ENCODE peak calls at places on chromosomes 3 and 15, in eight cellular contexts. E, A, J, H, X, K, V and M are unnamed samples.

GRCh38 chr3:59482684-59483083 is 432.9 kb upstream of the CFAP20DC start:
- DNase-seq in E (no peak), A (no peak), J (no peak), H (no peak), X (no peak), K (no peak), V (no peak), M (peak)

GRCh38 chr3:70982274-70982673 is 601.3 kb downstream of the FOXP1 start:
- DNase-seq in E (no peak), A (no peak), J (no peak), H (no peak), X (no peak), K (no peak), V (peak), M (no peak)

GRCh38 chr3:185250247-185250646 is 3.6 kb downstream of the EHHADH start:
- DNase-seq in E (no peak), A (no peak), J (no peak), H (no peak), X (no peak), K (no peak), V (peak), M (no peak)

GRCh38 chr3:187406927-187407326 is 38.7 kb downstream of the RTP4 start:
- DNase-seq in E (no peak), A (no peak), J (no peak), H (no peak), X (no peak), K (no peak), V (peak), M (no peak)

GRCh38 chr15:60017538-60018199 is 13.6 kb downstream of the FOXB1 start:
- DNase-seq in E (no peak), A (no peak), J (no peak), H (no peak), X (no peak), K (no peak), V (peak), M (peak)

GRCh38 chr3:72844436-72844999 is 3.7 kb downstream of the SHQ1 start:
- DNase-seq in E (no peak), A (no peak), J (no peak), H (no peak), X (no peak), K (no peak), V (peak), M (no peak)

GRCh38 chr3:117873236-117873635 is 1161.4 kb downstream of the IGSF11 start:
- DNase-seq in E (no peak), A (no peak), J (no peak), H (peak), X (no peak), K (no peak), V (peak), M (no peak)

GRCh38 chr15:52496175-52496574 is 32.5 kb downstream of the MYO5A start:
- DNase-seq in E (no peak), A (no peak), J (no peak), H (no peak), X (no peak), K (no peak), V (no peak), M (no peak)

GRCh38 chr3:156802827-156803606 is 23.1 kb upstream of the LEKR1 start:
- DNase-seq in E (no peak), A (no peak), J (no peak), H (no peak), X (no peak), K (no peak), V (no peak), M (no peak)

GRCh38 chr15:78070049-78070698 is 7.3 kb downstream of the TBC1D2B start:
- DNase-seq in E (no peak), A (no peak), J (no peak), H (no peak), X (no peak), K (no peak), V (no peak), M (no peak)

GRCh38 chr3:27596920-27597319 is 112.7 kb upstream of the SLC4A7 start:
- DNase-seq in E (no peak), A (no peak), J (no peak), H (no peak), X (no peak), K (no peak), V (no peak), M (no peak)

GRCh38 chr3:188807002-188807401 is 364.8 kb upstream of the TPRG1 start:
- DNase-seq in E (no peak), A (no peak), J (no peak), H (no peak), X (no peak), K (no peak), V (peak), M (no peak)

GRCh38 chr3:188817103-188817919 is 354.5 kb upstream of the TPRG1 start:
- DNase-seq in E (no peak), A (no peak), J (no peak), H (no peak), X (no peak), K (no peak), V (no peak), M (no peak)

GRCh38 chr3:188817920-188818239 is 353.9 kb upstream of the TPRG1 start:
- DNase-seq in E (no peak), A (no peak), J (no peak), H (no peak), X (no peak), K (no peak), V (no peak), M (no peak)

DNA sequence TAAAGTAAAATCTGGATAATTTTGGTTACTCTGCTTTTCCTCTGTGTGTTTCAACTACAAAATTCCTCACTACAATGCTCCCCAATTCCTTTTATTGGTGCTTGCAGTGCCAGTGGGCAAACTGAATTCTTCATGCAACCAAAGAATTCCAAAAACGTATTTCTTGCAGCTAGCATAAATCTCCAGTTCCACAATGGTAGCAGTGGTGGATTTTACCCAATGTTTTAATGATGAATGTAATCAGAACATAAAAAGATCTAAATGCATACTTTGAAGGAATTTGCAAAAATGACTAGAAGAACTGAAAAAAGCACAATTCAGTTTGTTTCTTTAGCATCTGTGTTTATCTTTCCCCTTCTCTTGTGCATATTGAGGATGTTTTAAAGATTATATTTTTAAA is 359.6 kb upstream of the TPRG1 start:
- DNase-seq in E (no peak), A (no peak), J (no peak), H (no peak), X (no peak), K (no peak), V (no peak), M (no peak)
- H3K4me3 ChIP-seq in E (no peak), A (no peak), J (no peak), H (no peak), X (no peak), K (no peak), V (no peak), M (no peak)

GRCh38 chr3:128431803-128432300 is 34.8 kb downstream of the DNAJB8 start:
- DNase-seq in E (no peak), A (no peak), J (no peak), H (no peak), X (no peak), K (no peak), V (no peak), M (no peak)
- H3K4me3 ChIP-seq in E (no peak), A (no peak), J (no peak), H (no peak), X (no peak), K (no peak), V (no peak), M (no peak)

GRCh38 chr3:124412642-124413041 is 317.6 kb upstream of the UMPS start:
- DNase-seq in E (no peak), A (no peak), J (no peak), H (no peak), X (no peak), K (no peak), V (no peak), M (no peak)
- H3K4me3 ChIP-seq in E (no peak), A (no peak), J (no peak), H (no peak), X (no peak), K (no peak), V (no peak), M (no peak)

GRCh38 chr15:45337224-45337623 is 41.1 kb downstream of the GATM start:
- DNase-seq in E (no peak), A (no peak), J (no peak), H (no peak), X (no peak), K (no peak), V (no peak), M (no peak)
- H3K4me3 ChIP-seq in E (no peak), A (no peak), J (no peak), H (no peak), X (no peak), K (no peak), V (no peak), M (no peak)

GRCh38 chr3:33278106-33278672 is 947 bp downstream of the FBXL2 start:
- DNase-seq in E (no peak), A (no peak), J (peak), H (no peak), X (peak), K (no peak), V (peak), M (no peak)

GRCh38 chr3:33273628-33274027 is 3.6 kb upstream of the FBXL2 start:
- DNase-seq in E (no peak), A (no peak), J (no peak), H (no peak), X (no peak), K (no peak), V (no peak), M (no peak)

GRCh38 chr3:33277193-33277882 is at the start of gene FBXL2:
- DNase-seq in E (peak), A (peak), J (peak), H (peak), X (peak), K (peak), V (peak), M (peak)
- H3K4me3 ChIP-seq in E (peak), A (peak), J (peak), H (peak), X (peak), K (peak), V (peak), M (peak)

DNA sequence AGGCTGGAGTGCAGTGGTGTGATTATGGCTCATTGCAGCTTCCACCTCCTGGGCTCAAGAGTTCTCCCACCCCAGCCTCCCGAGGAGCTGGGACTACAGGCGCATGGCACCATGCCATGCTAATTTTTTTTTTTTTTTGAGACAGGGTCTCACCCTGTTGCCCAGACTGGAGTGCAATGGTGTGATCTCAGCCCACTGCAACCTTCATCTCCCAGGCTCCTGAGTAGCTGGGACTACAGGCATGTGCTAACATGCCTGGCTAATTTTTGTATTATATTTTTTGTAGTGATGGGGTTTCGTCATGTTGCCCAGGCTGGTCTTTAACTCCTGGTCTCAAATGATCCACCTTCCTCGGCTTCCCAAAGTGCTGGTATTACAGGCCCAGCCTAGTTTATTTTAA is 4.0 kb downstream of the TEX9 start:
- DNase-seq in E (no peak), A (no peak), J (no peak), H (no peak), X (no peak), K (no peak), V (no peak), M (no peak)
- H3K4me3 ChIP-seq in E (no peak), A (no peak), J (no peak), H (no peak), X (no peak), K (no peak), V (no peak), M (no peak)

DNA sequence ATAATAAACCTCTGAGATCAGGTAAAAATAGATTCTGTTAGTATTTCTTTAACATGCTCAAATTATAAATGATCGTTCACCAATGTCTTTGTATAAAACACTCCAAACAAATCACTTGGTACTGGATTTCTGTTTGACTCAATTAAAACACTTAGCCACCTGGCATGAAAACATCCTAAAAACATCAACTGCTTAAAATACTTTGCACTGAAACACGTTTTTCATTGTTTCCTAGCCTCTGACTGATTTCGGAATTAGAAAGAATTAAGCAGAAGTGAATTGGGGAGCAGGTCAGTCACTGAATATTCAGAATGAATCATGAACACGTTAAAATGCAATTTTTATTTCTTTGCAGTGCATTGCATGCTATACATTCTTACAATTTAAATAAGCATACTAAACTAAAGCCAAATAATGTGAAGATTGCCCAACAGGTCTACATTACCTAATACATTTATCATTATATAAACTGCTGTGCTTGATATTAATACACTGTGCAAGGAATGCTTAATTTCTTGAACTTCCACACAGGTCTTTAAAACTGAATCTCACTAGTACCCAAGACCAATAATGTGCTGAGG is 1.6 kb downstream of the THRB start:
- DNase-seq in E (no peak), A (no peak), J (no peak), H (no peak), X (no peak), K (no peak), V (no peak), M (no peak)
- H3K4me3 ChIP-seq in E (peak), A (peak), J (peak), H (peak), X (no peak), K (peak), V (no peak), M (no peak)

GRCh38 chr3:12991481-12991837 is 81.8 kb downstream of the IQSEC1 start:
- DNase-seq in E (no peak), A (no peak), J (no peak), H (no peak), X (no peak), K (no peak), V (no peak), M (no peak)

GRCh38 chr3:12993623-12994356 is 79.4 kb downstream of the IQSEC1 start:
- DNase-seq in E (no peak), A (no peak), J (peak), H (no peak), X (no peak), K (peak), V (no peak), M (no peak)

GRCh38 chr3:12993022-12993622 is 80.1 kb downstream of the IQSEC1 start:
- DNase-seq in E (no peak), A (no peak), J (peak), H (no peak), X (no peak), K (peak), V (no peak), M (no peak)

GRCh38 chr3:12991861-12992281 is 81.4 kb downstream of the IQSEC1 start:
- DNase-seq in E (no peak), A (no peak), J (no peak), H (no peak), X (no peak), K (peak), V (no peak), M (no peak)

DNA sequence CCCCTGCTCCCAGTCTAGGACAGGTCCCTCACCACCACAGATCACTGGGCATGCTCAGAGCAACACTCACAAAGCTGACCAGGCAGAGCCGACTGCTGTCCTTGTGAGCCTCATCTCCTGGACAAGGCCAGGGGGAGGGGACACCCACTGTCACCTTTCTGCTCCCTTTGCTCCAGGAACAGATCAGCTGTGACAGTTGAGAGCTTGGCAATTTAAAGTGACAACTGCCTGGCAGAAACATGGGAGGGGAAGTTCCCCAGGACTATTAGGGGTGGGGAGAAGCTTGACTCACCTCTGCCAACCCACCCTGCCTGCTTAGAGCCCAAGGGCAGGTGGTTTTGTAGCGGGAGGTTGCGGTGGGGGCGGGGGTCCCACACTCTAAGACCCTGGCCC is 80.6 kb downstream of the IQSEC1 start:
- DNase-seq in E (no peak), A (no peak), J (no peak), H (no peak), X (no peak), K (peak), V (no peak), M (no peak)
- H3K4me3 ChIP-seq in E (no peak), A (no peak), J (no peak), H (no peak), X (no peak), K (peak), V (no peak), M (no peak)

GRCh38 chr15:41603941-41604660 is 45.1 kb downstream of the TYRO3 start:
- DNase-seq in E (peak), A (peak), J (peak), H (peak), X (peak), K (peak), V (peak), M (peak)
- H3K4me3 ChIP-seq in E (peak), A (no peak), J (no peak), H (peak), X (no peak), K (peak), V (peak), M (peak)